ENCODE peak calls at places on chromosome X, in nine cellular contexts. One of them, this sample, is unnamed.

GRCh38 chrX:16491461-16491860 is 158.5 kb upstream of the S100G start:
- DNase-seq in left lung: no peak
- DNase-seq in thyroid gland: no peak
- DNase-seq in cardiac muscle cell: no peak
- DNase-seq in lung: no peak
- DNase-seq in upper lobe of right lung: no peak
- DNase-seq in astrocyte of the spinal cord: no peak
- DNase-seq in tibial artery: no peak
- DNase-seq in choroid plexus epithelial cell: peak
- DNase-seq in this sample: no peak

GRCh38 chrX:25754399-25754798 is 383.7 kb upstream of the MAGEB18 start:
- DNase-seq in left lung: no peak
- DNase-seq in thyroid gland: no peak
- DNase-seq in cardiac muscle cell: no peak
- DNase-seq in lung: no peak
- DNase-seq in upper lobe of right lung: no peak
- DNase-seq in astrocyte of the spinal cord: no peak
- DNase-seq in tibial artery: no peak
- DNase-seq in choroid plexus epithelial cell: no peak
- DNase-seq in this sample: no peak

GRCh38 chrX:1086444-1087409 is 125.7 kb downstream of the CRLF2 start:
- DNase-seq in left lung: no peak
- DNase-seq in thyroid gland: no peak
- DNase-seq in cardiac muscle cell: no peak
- DNase-seq in lung: no peak
- DNase-seq in upper lobe of right lung: no peak
- DNase-seq in astrocyte of the spinal cord: no peak
- DNase-seq in tibial artery: no peak
- DNase-seq in choroid plexus epithelial cell: peak
- DNase-seq in this sample: no peak

GRCh38 chrX:10048076-10048475 is 80.9 kb downstream of the CLDN34 start:
- DNase-seq in left lung: no peak
- DNase-seq in thyroid gland: no peak
- DNase-seq in cardiac muscle cell: no peak
- DNase-seq in lung: no peak
- DNase-seq in upper lobe of right lung: no peak
- DNase-seq in astrocyte of the spinal cord: no peak
- DNase-seq in tibial artery: no peak
- DNase-seq in choroid plexus epithelial cell: no peak
- DNase-seq in this sample: peak

GRCh38 chrX:51889851-51890250 is 3.6 kb upstream of the MAGED1 start:
- DNase-seq in left lung: no peak
- DNase-seq in thyroid gland: no peak
- DNase-seq in cardiac muscle cell: no peak
- DNase-seq in lung: no peak
- DNase-seq in upper lobe of right lung: no peak
- DNase-seq in astrocyte of the spinal cord: no peak
- DNase-seq in tibial artery: no peak
- DNase-seq in choroid plexus epithelial cell: no peak
- DNase-seq in this sample: peak

GRCh38 chrX:12292996-12293765 is 154.9 kb downstream of the FRMPD4 start:
- DNase-seq in left lung: no peak
- DNase-seq in thyroid gland: no peak
- DNase-seq in cardiac muscle cell: no peak
- DNase-seq in lung: no peak
- DNase-seq in upper lobe of right lung: no peak
- DNase-seq in astrocyte of the spinal cord: peak
- DNase-seq in tibial artery: no peak
- DNase-seq in choroid plexus epithelial cell: no peak
- DNase-seq in this sample: peak

GRCh38 chrX:51641421-51642021 is 22.8 kb upstream of the CENPVL3 start:
- DNase-seq in left lung: no peak
- DNase-seq in thyroid gland: no peak
- DNase-seq in cardiac muscle cell: peak
- DNase-seq in lung: no peak
- DNase-seq in upper lobe of right lung: no peak
- DNase-seq in astrocyte of the spinal cord: peak
- DNase-seq in tibial artery: no peak
- DNase-seq in choroid plexus epithelial cell: peak
- DNase-seq in this sample: peak

GRCh38 chrX:13864264-13864663 is 47.4 kb upstream of the GPM6B start:
- DNase-seq in left lung: no peak
- DNase-seq in thyroid gland: no peak
- DNase-seq in cardiac muscle cell: no peak
- DNase-seq in lung: no peak
- DNase-seq in upper lobe of right lung: no peak
- DNase-seq in astrocyte of the spinal cord: peak
- DNase-seq in tibial artery: no peak
- DNase-seq in choroid plexus epithelial cell: no peak
- DNase-seq in this sample: peak

GRCh38 chrX:56564182-56564885 is 907 bp downstream of the UBQLN2 start:
- DNase-seq in left lung: no peak
- DNase-seq in thyroid gland: peak
- DNase-seq in cardiac muscle cell: peak
- DNase-seq in lung: no peak
- DNase-seq in upper lobe of right lung: peak
- DNase-seq in astrocyte of the spinal cord: peak
- DNase-seq in tibial artery: peak
- DNase-seq in choroid plexus epithelial cell: peak
- DNase-seq in this sample: peak

GRCh38 chrX:55867254-55867653 is 149.7 kb downstream of the RRAGB start:
- DNase-seq in left lung: no peak
- DNase-seq in thyroid gland: no peak
- DNase-seq in cardiac muscle cell: no peak
- DNase-seq in lung: no peak
- DNase-seq in upper lobe of right lung: no peak
- DNase-seq in astrocyte of the spinal cord: peak
- DNase-seq in tibial artery: no peak
- DNase-seq in choroid plexus epithelial cell: peak
- DNase-seq in this sample: peak

GRCh38 chrX:39805022-39805421 is 292.7 kb downstream of the BCOR start:
- DNase-seq in left lung: no peak
- DNase-seq in thyroid gland: no peak
- DNase-seq in cardiac muscle cell: no peak
- DNase-seq in lung: no peak
- DNase-seq in upper lobe of right lung: no peak
- DNase-seq in astrocyte of the spinal cord: no peak
- DNase-seq in tibial artery: no peak
- DNase-seq in choroid plexus epithelial cell: no peak
- DNase-seq in this sample: no peak

GRCh38 chrX:78945186-78945912 is at the start of gene P2RY10:
- DNase-seq in left lung: no peak
- DNase-seq in thyroid gland: no peak
- DNase-seq in cardiac muscle cell: no peak
- DNase-seq in lung: no peak
- DNase-seq in upper lobe of right lung: no peak
- DNase-seq in astrocyte of the spinal cord: no peak
- DNase-seq in tibial artery: no peak
- DNase-seq in choroid plexus epithelial cell: no peak
- DNase-seq in this sample: no peak
- H3K4me3 ChIP-seq in left lung: no peak
- H3K4me3 ChIP-seq in thyroid gland: no peak
- H3K4me3 ChIP-seq in cardiac muscle cell: no peak
- H3K4me3 ChIP-seq in lung: no peak
- H3K4me3 ChIP-seq in upper lobe of right lung: peak
- H3K4me3 ChIP-seq in astrocyte of the spinal cord: no peak
- H3K4me3 ChIP-seq in tibial artery: no peak
- H3K4me3 ChIP-seq in choroid plexus epithelial cell: no peak
- H3K4me3 ChIP-seq in this sample: no peak

GRCh38 chrX:22135171-22135711 is 103.1 kb downstream of the PHEX start:
- DNase-seq in left lung: no peak
- DNase-seq in thyroid gland: peak
- DNase-seq in cardiac muscle cell: peak
- DNase-seq in lung: no peak
- DNase-seq in upper lobe of right lung: no peak
- DNase-seq in astrocyte of the spinal cord: peak
- DNase-seq in tibial artery: no peak
- DNase-seq in choroid plexus epithelial cell: peak
- DNase-seq in this sample: peak

GRCh38 chrX:22135994-22136684 is 104.0 kb downstream of the PHEX start:
- DNase-seq in left lung: no peak
- DNase-seq in thyroid gland: peak
- DNase-seq in cardiac muscle cell: peak
- DNase-seq in lung: no peak
- DNase-seq in upper lobe of right lung: no peak
- DNase-seq in astrocyte of the spinal cord: peak
- DNase-seq in tibial artery: peak
- DNase-seq in choroid plexus epithelial cell: peak
- DNase-seq in this sample: peak

GRCh38 chrX:22136711-22137110 is 104.6 kb downstream of the PHEX start:
- DNase-seq in left lung: no peak
- DNase-seq in thyroid gland: no peak
- DNase-seq in cardiac muscle cell: no peak
- DNase-seq in lung: no peak
- DNase-seq in upper lobe of right lung: no peak
- DNase-seq in astrocyte of the spinal cord: no peak
- DNase-seq in tibial artery: no peak
- DNase-seq in choroid plexus epithelial cell: no peak
- DNase-seq in this sample: no peak

DNA sequence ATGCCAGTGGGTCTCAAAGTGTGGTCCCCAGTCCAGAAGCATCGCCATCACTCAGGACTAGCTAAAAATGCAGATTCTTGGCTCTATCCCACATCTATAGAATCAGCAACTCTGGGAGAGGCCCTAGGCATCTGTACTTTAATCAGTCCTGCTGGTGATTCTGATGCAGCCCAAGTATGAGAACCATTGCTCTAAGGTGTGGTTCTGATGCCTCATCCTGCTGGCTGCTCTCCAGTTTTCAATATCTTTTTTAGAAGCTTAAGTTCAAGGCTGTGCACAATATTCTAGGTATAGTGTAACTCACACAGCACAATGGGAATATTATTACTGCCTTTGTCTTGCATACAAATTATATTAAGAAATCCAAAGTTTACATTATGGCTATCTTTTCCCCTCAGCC is 108.9 kb downstream of the PHEX start:
- DNase-seq in left lung: no peak
- DNase-seq in thyroid gland: no peak
- DNase-seq in cardiac muscle cell: no peak
- DNase-seq in lung: no peak
- DNase-seq in upper lobe of right lung: no peak
- DNase-seq in astrocyte of the spinal cord: no peak
- DNase-seq in tibial artery: no peak
- DNase-seq in choroid plexus epithelial cell: no peak
- DNase-seq in this sample: no peak
- TF ChIP-seq CTCF in left lung: no peak
- TF ChIP-seq CTCF in thyroid gland: no peak
- TF ChIP-seq CTCF in cardiac muscle cell: no peak
- TF ChIP-seq CTCF in lung: no peak
- TF ChIP-seq CTCF in upper lobe of right lung: no peak
- TF ChIP-seq CTCF in astrocyte of the spinal cord: no peak
- TF ChIP-seq CTCF in tibial artery: no peak
- TF ChIP-seq CTCF in choroid plexus epithelial cell: no peak
- TF ChIP-seq CTCF in this sample: no peak

DNA sequence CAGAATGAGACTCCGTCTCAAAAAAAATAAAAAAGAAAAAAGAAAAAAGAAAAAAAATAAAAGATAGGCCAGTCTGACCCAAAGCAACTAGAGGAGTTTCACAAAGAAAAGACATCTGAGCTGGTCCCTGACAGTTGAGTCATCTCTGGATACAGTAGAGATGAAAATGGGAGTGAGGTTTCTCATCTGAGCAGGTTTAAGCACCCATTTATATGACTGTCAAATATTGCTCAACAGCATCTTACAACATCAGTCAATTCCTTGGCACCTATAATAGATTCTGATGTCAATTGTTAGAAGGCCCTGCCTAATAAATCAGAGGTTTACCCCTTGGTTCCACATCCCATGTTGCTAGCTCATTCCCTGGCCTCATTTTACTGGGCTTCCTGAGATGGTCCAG is 490.5 kb downstream of the MAGEE1 start:
- DNase-seq in left lung: no peak
- DNase-seq in thyroid gland: no peak
- DNase-seq in cardiac muscle cell: no peak
- DNase-seq in lung: no peak
- DNase-seq in upper lobe of right lung: no peak
- DNase-seq in astrocyte of the spinal cord: no peak
- DNase-seq in tibial artery: no peak
- DNase-seq in choroid plexus epithelial cell: no peak
- DNase-seq in this sample: no peak
- H3K4me3 ChIP-seq in left lung: no peak
- H3K4me3 ChIP-seq in thyroid gland: no peak
- H3K4me3 ChIP-seq in cardiac muscle cell: no peak
- H3K4me3 ChIP-seq in lung: no peak
- H3K4me3 ChIP-seq in upper lobe of right lung: no peak
- H3K4me3 ChIP-seq in astrocyte of the spinal cord: no peak
- H3K4me3 ChIP-seq in tibial artery: no peak
- H3K4me3 ChIP-seq in choroid plexus epithelial cell: no peak
- H3K4me3 ChIP-seq in this sample: no peak

DNA sequence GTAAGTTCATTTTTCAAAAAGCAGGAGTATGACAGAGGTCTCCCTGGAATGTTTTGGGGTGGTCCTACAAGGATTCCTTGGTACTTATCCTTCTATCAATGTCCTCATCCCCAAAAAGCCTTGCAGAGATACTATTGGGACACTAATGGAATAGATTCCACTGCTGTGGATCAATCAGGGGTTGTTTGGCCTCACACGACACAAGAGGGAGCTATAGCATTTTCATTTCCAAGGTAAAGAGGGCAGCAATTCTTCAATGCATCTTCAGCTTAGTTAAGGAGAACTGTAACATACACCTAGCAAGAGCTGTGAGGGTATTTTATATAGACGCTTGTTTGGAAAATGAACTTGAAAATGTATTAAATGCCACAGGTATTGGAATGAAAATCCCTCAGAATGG is 50.9 kb downstream of the USP26 start:
- DNase-seq in left lung: no peak
- DNase-seq in thyroid gland: no peak
- DNase-seq in cardiac muscle cell: peak
- DNase-seq in lung: no peak
- DNase-seq in upper lobe of right lung: no peak
- DNase-seq in astrocyte of the spinal cord: peak
- DNase-seq in tibial artery: no peak
- DNase-seq in choroid plexus epithelial cell: peak
- DNase-seq in this sample: no peak
- TF ChIP-seq CTCF in left lung: no peak
- TF ChIP-seq CTCF in thyroid gland: no peak
- TF ChIP-seq CTCF in cardiac muscle cell: no peak
- TF ChIP-seq CTCF in lung: no peak
- TF ChIP-seq CTCF in upper lobe of right lung: peak
- TF ChIP-seq CTCF in astrocyte of the spinal cord: peak
- TF ChIP-seq CTCF in tibial artery: no peak
- TF ChIP-seq CTCF in choroid plexus epithelial cell: peak
- TF ChIP-seq CTCF in this sample: peak